ENCODE peak calls at places on chromosome 1, in seven cellular contexts. D, T, H, N, F, M and W are unnamed samples.

GRCh38 chr1:116203936-116204335 is 92.7 kb downstream of the MAB21L3 start:
- DNase-seq in D (no peak), T (no peak), H (no peak), N (peak), F (no peak), M (no peak), W (no peak)

GRCh38 chr1:205536759-205537361 is 32.4 kb downstream of the CDK18 start:
- DNase-seq in D (no peak), T (peak), H (no peak), N (no peak), F (no peak), M (no peak), W (no peak)

GRCh38 chr1:92972413-92973129 is 11.3 kb upstream of the DIPK1A start:
- DNase-seq in D (no peak), T (no peak), H (no peak), N (no peak), F (peak), M (no peak), W (no peak)

GRCh38 chr1:54107131-54107530 is 45.7 kb downstream of the CDCP2 start:
- DNase-seq in D (no peak), T (no peak), H (no peak), N (no peak), F (peak), M (no peak), W (no peak)

GRCh38 chr1:109659997-109660755 is 4.3 kb downstream of the GSTM4 start:
- DNase-seq in D (no peak), T (peak), H (no peak), N (no peak), F (no peak), M (peak), W (no peak)

GRCh38 chr1:77796695-77797405 is 17.4 kb downstream of the MIGA1 start:
- DNase-seq in D (no peak), T (no peak), H (no peak), N (no peak), F (no peak), M (peak), W (no peak)

GRCh38 chr1:100187912-100188311 is 9.9 kb upstream of the LRRC39 start:
- DNase-seq in D (peak), T (peak), H (no peak), N (no peak), F (no peak), M (peak), W (peak)

GRCh38 chr1:178262101-178262500 is 168.2 kb downstream of the RASAL2 start:
- DNase-seq in D (no peak), T (no peak), H (no peak), N (no peak), F (peak), M (peak), W (peak)

GRCh38 chr1:63730211-63730610 is 43.6 kb upstream of the ROR1 start:
- DNase-seq in D (no peak), T (no peak), H (no peak), N (no peak), F (peak), M (no peak), W (no peak)

GRCh38 chr1:219666242-219666641 is 53.3 kb upstream of the ZC3H11B start:
- DNase-seq in D (no peak), T (peak), H (no peak), N (peak), F (no peak), M (no peak), W (no peak)

GRCh38 chr1:32981003-32981909 is 16.6 kb upstream of the RNF19B start:
- DNase-seq in D (peak), T (peak), H (peak), N (peak), F (no peak), M (no peak), W (no peak)

GRCh38 chr1:75908717-75909152 is 23.5 kb downstream of the ASB17 start:
- DNase-seq in D (no peak), T (no peak), H (peak), N (peak), F (peak), M (peak), W (peak)

GRCh38 chr1:229342902-229343587 is at the start of gene CCSAP:
- DNase-seq in D (peak), T (peak), H (peak), N (peak), F (peak), M (peak), W (peak)

GRCh38 chr1:203559523-203559922 is 65.6 kb downstream of the OPTC start:
- DNase-seq in D (no peak), T (no peak), H (no peak), N (peak), F (no peak), M (no peak), W (no peak)

GRCh38 chr1:36988741-36989193 is 45.5 kb downstream of the GRIK3 start:
- DNase-seq in D (no peak), T (no peak), H (no peak), N (no peak), F (no peak), M (no peak), W (no peak)

GRCh38 chr1:47944561-47944960 is 52.6 kb downstream of the TRABD2B start:
- DNase-seq in D (no peak), T (no peak), H (no peak), N (no peak), F (no peak), M (no peak), W (no peak)

GRCh38 chr1:25624155-25624554 is 7.6 kb downstream of the MAN1C1 start:
- DNase-seq in D (no peak), T (no peak), H (peak), N (no peak), F (no peak), M (no peak), W (no peak)

GRCh38 chr1:58762806-58763205 is 21.0 kb downstream of the JUN start:
- DNase-seq in D (no peak), T (no peak), H (no peak), N (peak), F (no peak), M (no peak), W (no peak)

GRCh38 chr1:234611799-234612351 is 1.9 kb upstream of the IRF2BP2 start:
- DNase-seq in D (peak), T (peak), H (no peak), N (no peak), F (no peak), M (peak), W (peak)

GRCh38 chr1:54407957-54408700 is 1.9 kb upstream of the SSBP3 start:
- DNase-seq in D (no peak), T (peak), H (peak), N (peak), F (peak), M (no peak), W (no peak)

GRCh38 chr1:228818296-228818695 is 83.0 kb downstream of the RHOU start:
- DNase-seq in D (no peak), T (no peak), H (no peak), N (no peak), F (no peak), M (no peak), W (no peak)

GRCh38 chr1:167659440-167659839 is 29.4 kb downstream of the RCSD1 start:
- DNase-seq in D (no peak), T (no peak), H (no peak), N (no peak), F (peak), M (no peak), W (peak)

GRCh38 chr1:117059334-117059677 is 820 bp upstream of the TTF2 start:
- DNase-seq in D (peak), T (peak), H (peak), N (no peak), F (no peak), M (peak), W (peak)

GRCh38 chr1:193187114-193187513 is 701 bp upstream of the B3GALT2 start:
- DNase-seq in D (no peak), T (no peak), H (no peak), N (no peak), F (no peak), M (no peak), W (no peak)

GRCh38 chr1:193183019-193183643 is 3.3 kb downstream of the B3GALT2 start:
- DNase-seq in D (no peak), T (peak), H (peak), N (peak), F (peak), M (peak), W (peak)

GRCh38 chr1:193185206-193185605 is 1.2 kb downstream of the B3GALT2 start:
- DNase-seq in D (no peak), T (no peak), H (no peak), N (no peak), F (no peak), M (no peak), W (no peak)

GRCh38 chr1:193185861-193186714 is at the start of gene B3GALT2:
- DNase-seq in D (peak), T (peak), H (no peak), N (no peak), F (no peak), M (peak), W (peak)

DNA sequence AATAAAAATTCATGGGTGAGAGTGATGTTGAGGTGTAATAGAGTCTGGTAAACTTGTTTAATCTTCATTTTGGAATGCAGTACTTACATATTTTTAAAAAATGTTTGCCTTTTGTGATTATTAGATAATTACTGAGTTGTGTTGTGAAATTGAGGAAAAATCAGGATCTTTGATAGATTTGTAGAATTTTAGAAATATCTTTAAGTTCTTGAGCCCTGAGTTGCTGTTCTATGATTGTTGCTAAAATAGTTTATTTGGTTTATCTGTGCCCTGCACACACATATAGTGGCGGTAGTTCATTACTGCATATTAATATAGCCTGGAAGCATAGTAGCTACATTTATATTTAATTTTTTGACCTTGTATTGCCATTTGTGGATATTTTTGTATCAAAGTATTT is 1.6 kb downstream of the B3GALT2 start:
- DNase-seq in D (no peak), T (no peak), H (no peak), N (no peak), F (no peak), M (no peak), W (no peak)
- H3K4me3 ChIP-seq in D (peak), T (no peak), H (no peak), N (peak), F (no peak), M (no peak), W (peak)

GRCh38 chr1:18108313-18109057 is 887 bp downstream of the IGSF21 start:
- DNase-seq in D (no peak), T (no peak), H (no peak), N (no peak), F (no peak), M (no peak), W (no peak)
- H3K4me3 ChIP-seq in D (no peak), T (no peak), H (no peak), N (no peak), F (peak), M (no peak), W (no peak)

GRCh38 chr1:173204693-173205092 is 2.4 kb downstream of the TNFSF4 start:
- DNase-seq in D (no peak), T (no peak), H (no peak), N (no peak), F (no peak), M (no peak), W (no peak)
- H3K4me3 ChIP-seq in D (no peak), T (no peak), H (no peak), N (peak), F (no peak), M (peak), W (no peak)

DNA sequence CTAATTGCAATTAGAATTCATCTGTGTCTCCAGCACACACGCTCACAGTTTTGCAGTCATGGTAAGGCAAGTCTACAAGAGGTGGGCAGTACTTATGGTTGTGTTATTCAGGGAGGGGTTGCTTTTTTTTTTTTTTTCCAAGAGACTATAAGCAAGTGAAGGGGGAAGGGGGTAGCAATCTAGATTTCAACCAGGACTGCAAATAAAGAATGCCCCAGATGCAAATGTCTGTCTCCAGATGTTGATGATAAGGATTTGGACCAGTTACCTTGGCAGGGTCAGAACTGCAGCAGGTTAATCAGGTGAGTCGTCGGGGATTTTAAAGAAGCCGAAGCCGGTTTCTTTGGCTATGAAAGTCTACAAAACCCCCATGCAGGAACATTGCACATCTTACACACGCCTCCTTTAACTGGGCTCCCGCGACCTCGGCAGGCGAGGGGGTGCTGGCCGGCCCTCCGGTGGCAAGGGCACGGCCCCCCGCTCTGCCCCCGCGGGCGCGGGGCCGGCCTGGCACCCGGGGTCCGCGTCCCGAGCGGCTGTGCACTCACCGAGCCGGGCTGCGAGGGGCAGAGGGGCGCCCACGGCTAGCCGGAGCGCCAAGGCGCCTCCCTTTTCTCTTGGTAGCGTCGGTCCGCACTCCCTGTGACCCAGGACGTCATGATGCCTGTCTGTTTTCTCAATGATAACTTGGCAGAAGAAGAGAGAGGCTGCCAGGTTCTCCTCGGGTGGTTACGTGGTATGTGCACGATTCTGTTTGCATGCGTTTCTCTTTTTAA is 366.2 kb upstream of the ESRRG start:
- DNase-seq in D (peak), T (peak), H (peak), N (peak), F (no peak), M (no peak), W (peak)
- H3K4me3 ChIP-seq in D (peak), T (peak), H (peak), N (peak), F (peak), M (no peak), W (peak)

GRCh38 chr1:16440150-16440479 is 409 bp upstream of the NECAP2 start:
- DNase-seq in D (no peak), T (no peak), H (no peak), N (no peak), F (no peak), M (peak), W (no peak)
- H3K4me3 ChIP-seq in D (peak), T (no peak), H (peak), N (peak), F (no peak), M (peak), W (no peak)

DNA sequence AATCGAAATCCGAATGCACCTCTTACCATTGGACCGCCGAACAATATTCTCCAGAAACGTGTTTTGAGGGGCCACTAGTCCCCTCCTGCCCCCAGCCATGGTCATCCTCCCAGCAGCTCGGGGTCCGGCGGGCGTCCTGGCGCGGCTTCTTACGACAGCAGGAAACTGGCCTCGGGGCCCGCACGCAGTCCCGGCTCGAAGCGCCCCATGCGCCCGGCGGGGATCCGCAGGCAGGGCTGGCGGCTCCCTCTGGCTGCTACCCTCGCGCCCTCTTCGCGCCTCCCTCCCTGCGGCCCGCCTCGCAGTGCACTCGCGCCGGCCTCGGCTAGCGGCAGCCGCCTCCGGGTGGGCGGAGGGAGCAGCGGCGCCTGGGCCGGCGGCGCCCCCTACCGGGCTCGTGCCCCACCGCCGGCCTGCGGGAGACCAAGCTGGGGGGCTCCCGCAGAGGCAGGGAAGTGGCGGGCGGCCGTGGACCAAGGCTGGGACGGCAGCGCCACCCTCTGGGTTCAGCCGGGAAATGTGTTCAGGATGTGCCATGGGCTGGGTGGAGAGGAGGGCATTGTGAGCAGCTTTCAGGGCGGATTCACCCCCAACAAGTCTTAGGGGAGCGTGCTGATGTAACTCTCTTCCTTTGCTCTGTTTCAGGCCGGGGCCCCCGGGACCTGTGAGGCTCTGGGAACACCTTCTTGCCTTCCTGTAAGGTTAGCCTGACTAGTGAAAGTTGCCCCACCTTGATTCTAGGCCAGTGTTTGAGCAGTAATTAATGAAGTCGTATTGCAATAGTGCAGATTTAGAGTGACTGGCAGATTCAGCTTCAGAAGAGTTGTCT is at the start of gene KCNH1:
- DNase-seq in D (peak), T (peak), H (peak), N (peak), F (peak), M (peak), W (peak)
- H3K4me3 ChIP-seq in D (peak), T (peak), H (peak), N (peak), F (peak), M (peak), W (peak)

DNA sequence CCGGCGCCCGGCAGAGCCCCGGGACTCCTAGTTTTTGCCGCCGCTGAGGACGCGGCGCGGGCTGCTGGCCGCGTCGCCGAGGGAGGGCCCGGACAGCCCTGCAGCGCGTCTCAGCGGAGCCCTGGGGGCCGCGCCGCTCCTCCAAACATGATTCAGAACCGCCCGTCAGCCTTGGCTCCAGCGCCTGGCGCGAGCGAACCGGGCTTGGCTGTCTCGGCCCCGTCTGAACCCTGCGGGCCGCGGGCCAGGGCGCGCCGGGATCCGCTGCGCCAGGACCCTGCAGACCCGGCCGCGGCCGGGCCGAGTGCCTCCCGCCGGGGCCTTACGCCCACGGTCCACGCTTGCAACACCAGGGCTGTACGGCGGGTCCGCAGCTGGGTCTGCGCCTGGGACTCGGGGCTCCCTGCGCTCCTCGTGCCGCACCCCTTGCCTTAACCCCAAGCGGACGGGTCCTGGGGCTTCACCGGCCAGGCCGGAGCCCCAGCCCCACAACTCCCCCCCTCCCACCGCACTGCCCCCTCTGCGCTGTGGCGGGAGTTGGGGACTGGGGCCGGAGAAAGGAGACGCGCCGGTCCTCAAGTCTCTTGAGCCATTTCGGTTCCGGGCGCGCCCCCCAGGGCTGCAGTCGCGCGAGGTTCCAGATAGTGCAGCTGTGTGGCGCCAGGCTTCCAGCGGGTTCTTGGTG is 48.4 kb upstream of the CD34 start:
- DNase-seq in D (peak), T (peak), H (no peak), N (peak), F (peak), M (no peak), W (peak)
- H3K4me3 ChIP-seq in D (peak), T (peak), H (no peak), N (peak), F (peak), M (no peak), W (peak)

GRCh38 chr1:21324368-21325137 is 34.3 kb upstream of the ECE1 start:
- DNase-seq in D (peak), T (peak), H (no peak), N (peak), F (peak), M (no peak), W (peak)
- H3K4me3 ChIP-seq in D (peak), T (no peak), H (no peak), N (no peak), F (no peak), M (peak), W (no peak)

DNA sequence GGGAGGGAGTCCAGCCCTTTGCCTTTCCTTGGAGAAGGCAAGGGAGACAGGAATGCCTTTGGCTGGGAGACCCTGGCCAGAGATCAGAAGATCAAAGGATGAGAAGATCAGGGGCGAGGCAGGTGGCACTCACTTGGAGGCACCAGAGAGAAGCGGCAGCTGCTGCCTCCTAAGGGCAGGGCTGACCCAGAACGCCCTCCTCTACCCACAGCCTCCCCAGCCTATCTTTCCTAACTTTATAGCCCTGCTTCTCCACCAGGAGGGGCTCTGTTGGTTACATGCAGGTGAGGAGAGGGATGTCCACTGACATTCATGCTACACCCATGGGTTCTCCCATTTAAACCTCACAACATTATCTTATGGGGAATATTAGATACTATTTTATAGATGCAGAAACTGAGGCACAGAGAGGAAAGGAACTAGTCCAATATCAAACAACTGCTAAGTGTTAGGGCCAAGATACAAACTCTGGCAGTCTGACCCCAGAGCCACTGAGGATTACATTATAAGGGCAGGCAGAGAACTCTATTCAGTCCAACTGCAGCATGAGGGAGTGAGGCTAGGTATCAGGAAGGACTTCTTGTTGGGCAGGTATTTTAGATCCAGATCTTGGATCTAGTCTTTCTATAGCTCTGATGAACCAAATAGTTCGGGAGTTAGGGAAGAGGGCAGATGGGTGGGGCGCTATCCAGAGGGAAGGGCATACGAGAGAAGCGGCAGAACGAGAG is 19.9 kb downstream of the LGR6 start:
- DNase-seq in D (no peak), T (no peak), H (no peak), N (no peak), F (peak), M (no peak), W (no peak)
- H3K4me3 ChIP-seq in D (peak), T (no peak), H (no peak), N (no peak), F (peak), M (peak), W (no peak)